ENCODE peak calls at places on chromosomes 13 and 19, in ten cellular contexts. L is Peyer's patch, N is uterus, D is tibial nerve, G is A549, H is gastrocnemius medialis, U is heart left ventricle, V is body of pancreas, T is H1, Y is breast epithelium. M is an unnamed sample. For H3K9me3, the result is how much of the 10 kb centered on the place peaks cover.

GRCh38 chr19:47514151-47514868 is 553 bp downstream of the NAPA start:
- DNase-seq in L (no peak), N (no peak), D (no peak), G (no peak), H (no peak), U (no peak), V (no peak), T (no peak), Y (no peak), M (no peak)

GRCh38 chr19:23698711-23699520 is 11.9 kb upstream of the ZNF675 start:
- DNase-seq in L (no peak), N (no peak), D (no peak), G (no peak), H (no peak), U (no peak), V (peak), T (no peak), Y (no peak), M (no peak)

GRCh38 chr13:36214163-36214921 is at the start of gene SOHLH2:
- DNase-seq in L (no peak), N (no peak), D (no peak), G (no peak), H (no peak), U (no peak), V (no peak), T (no peak), Y (no peak), M (no peak)

GRCh38 chr19:29483641-29483920 is 42.2 kb upstream of the VSTM2B start:
- DNase-seq in L (no peak), N (no peak), D (no peak), G (no peak), H (no peak), U (no peak), V (no peak), T (no peak), Y (no peak), M (no peak)

GRCh38 chr13:110108348-110109139 is 198.4 kb downstream of the COL4A1 start:
- DNase-seq in L (no peak), N (peak), D (peak), G (peak), H (peak), U (peak), V (peak), T (no peak), Y (peak), M (peak)

GRCh38 chr19:10001899-10002298 is 8.4 kb downstream of the COL5A3 start:
- DNase-seq in L (no peak), N (no peak), D (no peak), G (peak), H (no peak), U (peak), V (peak), T (peak), Y (no peak), M (peak)

GRCh38 chr13:113143466-113144254 is 14.8 kb upstream of the PROZ start:
- DNase-seq in L (no peak), N (no peak), D (no peak), G (no peak), H (no peak), U (no peak), V (no peak), T (peak), Y (peak), M (peak)

GRCh38 chr13:90696656-90697055 is 650.8 kb upstream of the MIR17HG start:
- DNase-seq in L (no peak), N (no peak), D (no peak), G (no peak), H (no peak), U (no peak), V (no peak), T (no peak), Y (no peak), M (no peak)

GRCh38 chr13:60851378-60851777 is 454.4 kb downstream of the TDRD3 start:
- DNase-seq in L (no peak), N (no peak), D (no peak), G (no peak), H (no peak), U (no peak), V (no peak), T (no peak), Y (no peak), M (no peak)

GRCh38 chr13:42926555-42926954 is 65.5 kb downstream of the EPSTI1 start:
- DNase-seq in L (no peak), N (no peak), D (no peak), G (no peak), H (no peak), U (no peak), V (no peak), T (no peak), Y (no peak), M (no peak)

DNA sequence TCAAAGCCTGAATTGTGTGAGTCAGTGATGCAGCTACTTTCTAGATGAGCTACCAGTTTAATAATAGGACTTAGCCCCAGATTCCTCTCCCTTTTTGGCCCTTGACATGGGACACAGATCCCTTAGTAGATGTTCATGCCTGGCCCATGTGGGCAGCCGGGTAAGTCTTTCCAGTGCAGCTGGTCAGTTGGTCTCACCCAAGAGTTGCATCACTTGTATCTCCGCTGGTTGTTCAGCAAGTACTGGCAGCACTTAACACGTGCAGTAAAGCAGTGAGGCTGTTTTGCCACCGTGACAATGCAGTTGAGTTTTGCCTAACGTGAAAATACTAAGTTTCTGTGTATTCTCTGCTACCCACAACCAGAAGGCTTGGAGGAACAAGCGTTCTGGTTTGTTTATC is 50.1 kb downstream of the ARHGEF7 start:
- DNase-seq in L (no peak), N (no peak), D (no peak), G (no peak), H (peak), U (no peak), V (no peak), T (no peak), Y (no peak), M (no peak)
- H3K4me3 ChIP-seq in L (no peak), N (no peak), D (no peak), G (no peak), H (no peak), U (no peak), V (no peak), T (no peak), Y (no peak), M (no peak)

GRCh38 chr19:50046649-50047503 is 21.1 kb downstream of the ZNF473 start:
- DNase-seq in L (peak), N (peak), D (peak), G (peak), H (no peak), U (peak), V (peak), T (peak), Y (no peak), M (no peak)

GRCh38 chr19:50047686-50048085 is 21.9 kb downstream of the ZNF473 start:
- DNase-seq in L (no peak), N (no peak), D (no peak), G (no peak), H (no peak), U (no peak), V (no peak), T (no peak), Y (no peak), M (no peak)

GRCh38 chr19:50053119-50053518 is 27.3 kb downstream of the ZNF473 start:
- DNase-seq in L (no peak), N (no peak), D (no peak), G (no peak), H (no peak), U (no peak), V (no peak), T (no peak), Y (no peak), M (no peak)

GRCh38 chr19:50051964-50052363 is 26.2 kb downstream of the ZNF473 start:
- DNase-seq in L (no peak), N (no peak), D (no peak), G (no peak), H (no peak), U (no peak), V (no peak), T (no peak), Y (no peak), M (no peak)

GRCh38 chr19:50050406-50051223 is 24.8 kb downstream of the ZNF473 start:
- DNase-seq in L (peak), N (peak), D (peak), G (peak), H (peak), U (peak), V (peak), T (peak), Y (peak), M (peak)
- H3K9me3 ChIP-seq in L (under half), N (under half), D (under half), G (half or more), H (under half), U (under half), V (under half), T (under half), Y (under half), M (under half)

GRCh38 chr19:42423462-42424344 is 3.5 kb downstream of the LIPE start:
- DNase-seq in L (peak), N (peak), D (peak), G (peak), H (peak), U (peak), V (peak), T (peak), Y (peak), M (peak)
- TF ChIP-seq POLR2A in L (peak), N (peak), D (no peak), G (no peak), H (peak), U (peak), V (peak), T (peak), Y (no peak), M (peak)

DNA sequence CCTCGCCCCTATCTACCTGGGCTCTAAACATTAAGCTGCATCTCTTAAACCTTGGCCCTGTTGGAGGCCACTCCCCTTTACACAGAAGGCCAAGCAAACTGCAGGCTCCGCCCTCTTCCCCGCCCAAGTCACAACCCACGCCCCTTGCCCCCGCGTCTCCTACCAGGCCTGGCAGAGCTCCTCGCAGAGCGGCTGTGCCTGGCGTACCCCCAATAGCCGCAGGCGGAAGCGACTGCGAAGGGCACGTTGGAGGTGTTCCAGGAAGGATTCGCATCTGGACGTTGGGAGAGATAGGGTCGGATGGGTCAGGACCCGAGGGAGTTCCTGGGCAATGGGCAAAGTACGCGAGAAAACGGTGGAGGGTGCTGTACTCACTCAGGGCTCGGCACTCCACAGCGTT is 5.9 kb downstream of the RTBDN start:
- DNase-seq in L (no peak), N (no peak), D (no peak), G (no peak), H (no peak), U (no peak), V (peak), T (peak), Y (no peak), M (peak)
- H3K4me3 ChIP-seq in L (peak), N (no peak), D (no peak), G (no peak), H (no peak), U (no peak), V (no peak), T (peak), Y (no peak), M (no peak)

GRCh38 chr19:53357821-53358581 is 7.5 kb upstream of the ZNF525 start:
- DNase-seq in L (no peak), N (no peak), D (no peak), G (no peak), H (no peak), U (no peak), V (no peak), T (peak), Y (no peak), M (no peak)
- H3K9me3 ChIP-seq in L (half or more), N (under half), D (under half), G (half or more), H (under half), U (half or more), V (half or more), T (under half), Y (half or more), M (under half)

GRCh38 chr19:58362272-58362994 is at the start of gene ZNF497:
- DNase-seq in L (peak), N (peak), D (peak), G (peak), H (peak), U (peak), V (peak), T (peak), Y (peak), M (peak)
- TF ChIP-seq POLR2A in L (no peak), N (no peak), D (peak), G (peak), H (peak), U (no peak), V (peak), T (peak), Y (peak), M (peak)

GRCh38 chr19:44401108-44401786 is at the start of gene ZNF285:
- DNase-seq in L (peak), N (peak), D (peak), G (peak), H (peak), U (peak), V (peak), T (peak), Y (peak), M (peak)
- H3K4me3 ChIP-seq in L (peak), N (peak), D (peak), G (peak), H (peak), U (peak), V (peak), T (peak), Y (peak), M (peak)